ENCODE peak calls at places on chromosomes 2 and 18, in six cellular contexts. S is fibroblast of lung, W is tibial artery, E is body of pancreas, K is upper lobe of right lung, U is GM06990. N is an unnamed sample.

GRCh38 chr18:9952633-9953416 is 39.0 kb downstream of the VAPA start:
- DNase-seq in S (no peak), W (no peak), E (no peak), K (no peak), U (no peak), N (no peak)

GRCh38 chr2:231425811-231426703 is 30.5 kb downstream of the B3GNT7 start:
- DNase-seq in S (no peak), W (no peak), E (no peak), K (no peak), U (no peak), N (no peak)

GRCh38 chr2:196268538-196269338 is 97.4 kb upstream of the STK17B start:
- DNase-seq in S (peak; percentile 78), W (no peak), E (no peak), K (no peak), U (no peak), N (no peak)

GRCh38 chr2:176491172-176491904 is 222.1 kb downstream of the MTX2 start:
- DNase-seq in S (peak; percentile 97), W (peak; percentile 71), E (peak; percentile 25), K (no peak), U (peak; percentile 44), N (peak; percentile 98)

GRCh38 chr2:55922488-55922887 is 1.1 kb downstream of the EFEMP1 start:
- DNase-seq in S (peak; percentile 76), W (peak; percentile 67), E (no peak), K (no peak), U (no peak), N (peak; percentile 76)

GRCh38 chr2:23706613-23707078 is 220.3 kb downstream of the ATAD2B start:
- DNase-seq in S (no peak), W (no peak), E (no peak), K (no peak), U (no peak), N (no peak)

GRCh38 chr2:99900589-99900988 is 241.8 kb downstream of the AFF3 start:
- DNase-seq in S (no peak), W (no peak), E (peak; percentile 22), K (no peak), U (no peak), N (no peak)

GRCh38 chr2:46353509-46353908 is 56.3 kb downstream of the EPAS1 start:
- DNase-seq in S (no peak), W (no peak), E (peak; percentile 62), K (no peak), U (no peak), N (no peak)

GRCh38 chr18:7696846-7697245 is 129.7 kb downstream of the PTPRM start:
- DNase-seq in S (peak; percentile 24), W (no peak), E (no peak), K (no peak), U (no peak), N (peak; percentile 13)

GRCh38 chr2:14634223-14634884 is 1.8 kb downstream of the LRATD1 start:
- DNase-seq in S (peak; percentile 70), W (peak; percentile 85), E (peak; percentile 97), K (peak; percentile 93), U (no peak), N (peak; percentile 33)

GRCh38 chr18:22813648-22814328 is 119.3 kb upstream of the RBBP8 start:
- DNase-seq in S (peak; percentile 63), W (no peak), E (peak; percentile 16), K (no peak), U (no peak), N (peak; percentile 69)

GRCh38 chr2:43399098-43399497 is 172.7 kb upstream of the ZFP36L2 start:
- DNase-seq in S (no peak), W (no peak), E (no peak), K (no peak), U (no peak), N (no peak)

GRCh38 chr2:216319771-216320170 is 52.5 kb downstream of the MARCHF4 start:
- DNase-seq in S (no peak), W (no peak), E (no peak), K (no peak), U (no peak), N (no peak)

GRCh38 chr2:43906448-43907122 is 67.8 kb downstream of the ABCG8 start:
- DNase-seq in S (no peak), W (no peak), E (no peak), K (no peak), U (no peak), N (peak; percentile 25)

GRCh38 chr2:132725716-132726115 is 55.7 kb upstream of the LYPD1 start:
- DNase-seq in S (no peak), W (no peak), E (no peak), K (no peak), U (no peak), N (no peak)

GRCh38 chr18:58540381-58540943 is 88.4 kb downstream of the ALPK2 start:
- DNase-seq in S (no peak), W (no peak), E (no peak), K (no peak), U (no peak), N (no peak)
- H3K4me3 ChIP-seq in S (no peak overlapping the region), W (no peak overlapping the region), E (no peak overlapping the region), K (no peak overlapping the region), U (no peak overlapping the region), N (no peak overlapping the region)

GRCh38 chr18:13791181-13791580 is 32.8 kb upstream of the MC5R start:
- DNase-seq in S (peak; percentile 16), W (no peak), E (no peak), K (no peak), U (no peak), N (peak; percentile 38)
- TF ChIP-seq CTCF in S (no peak), W (no peak), E (no peak), K (no peak), U (no peak), N (no peak)

DNA sequence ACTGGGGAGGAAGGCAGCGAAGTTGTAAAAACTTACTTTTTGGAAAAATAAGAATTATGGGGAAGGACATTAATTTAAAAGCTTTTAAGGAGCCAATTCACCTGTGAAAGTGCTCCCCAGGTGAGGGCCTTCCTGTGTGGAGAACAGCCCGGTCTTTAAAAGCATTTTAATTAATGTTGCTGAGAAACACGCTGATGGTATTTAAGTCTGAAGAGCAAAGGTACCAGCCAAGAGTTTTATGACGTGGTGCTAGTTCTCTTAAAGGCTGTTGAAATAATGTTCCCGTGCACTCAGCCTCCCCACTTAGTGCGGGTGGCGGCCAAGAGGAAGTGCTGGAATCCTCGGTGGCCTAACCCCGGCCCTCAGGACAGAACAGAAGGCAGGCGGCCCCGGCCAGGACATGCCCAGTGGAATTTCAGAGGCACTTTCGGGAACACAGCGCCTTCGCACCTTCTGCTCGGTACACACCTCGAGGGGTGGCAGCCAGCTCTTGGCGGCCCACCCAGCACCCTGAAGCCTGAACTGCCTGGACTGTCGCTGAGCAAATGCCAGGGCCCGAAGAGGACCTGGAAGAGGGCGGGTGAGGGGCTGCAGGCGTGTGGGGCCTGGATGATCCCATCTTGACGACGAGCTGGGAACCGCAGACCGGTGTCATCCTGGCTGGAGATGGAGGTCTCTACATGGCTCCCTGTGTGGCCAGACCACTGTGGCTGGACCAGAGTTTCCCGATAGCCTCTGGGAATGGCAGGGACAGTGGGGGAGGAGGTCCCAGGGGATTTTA is 142.9 kb downstream of the ASB1 start:
- DNase-seq in S (no peak), W (peak; percentile 70), E (no peak), K (peak; percentile 93), U (no peak), N (peak; percentile 27)
- H3K4me3 ChIP-seq in S (no peak overlapping the region), W (no peak overlapping the region), E (no peak overlapping the region), K (no peak overlapping the region), U (no peak overlapping the region), N (no peak overlapping the region)

GRCh38 chr2:6917071-6917760 is at the start of gene RNF144A:
- DNase-seq in S (peak; percentile 16), W (no peak), E (peak; percentile 77), K (peak; percentile 86), U (peak; percentile 70), N (peak; percentile 24)
- TF ChIP-seq CTCF in S (no peak), W (peak; percentile 32), E (peak; percentile 88), K (peak; percentile 36), U (peak; percentile 26), N (no peak)